ENCODE peak calls at places on chromosomes 7 and 10, in eight cellular contexts. E, Q, J, A, V, G, W and D are unnamed samples.

GRCh38 chr7:47283497-47284131 is 298.3 kb downstream of the TNS3 start:
- DNase-seq in V (peak; percentile 56), J (no peak), E (no peak), Q (no peak), G (no peak), A (no peak), W (no peak), D (no peak)

GRCh38 chr7:10779465-10780399 is 193.9 kb upstream of the PHF14 start:
- DNase-seq in V (no peak), J (no peak), E (no peak), Q (no peak), G (peak; percentile 28), A (no peak), W (no peak), D (no peak)

GRCh38 chr7:5797179-5797578 is 15.7 kb upstream of the RNF216 start:
- DNase-seq in E (no peak), Q (no peak), W (no peak), G (no peak), V (no peak), A (no peak), J (no peak), D (no peak)

GRCh38 chr10:52455095-52455494 is 141.0 kb downstream of the DKK1 start:
- DNase-seq in V (no peak), Q (no peak), G (no peak), E (no peak), A (no peak), J (no peak), W (no peak), D (no peak)

GRCh38 chr10:90227259-90227658 is 525.9 kb downstream of the KIF20B start:
- DNase-seq in J (peak; percentile 89), Q (no peak), E (peak; percentile 4), W (no peak), A (no peak), G (no peak), V (peak; percentile 99), D (no peak)

GRCh38 chr10:130194194-130194990 is 58.2 kb downstream of the GLRX3 start:
- DNase-seq in A (no peak), W (no peak), V (no peak), J (no peak), G (no peak), E (no peak), Q (no peak), D (no peak)

GRCh38 chr10:74104480-74104879 is 46.1 kb downstream of the AP3M1 start:
- DNase-seq in J (no peak), G (no peak), E (no peak), V (no peak), Q (no peak), A (no peak), W (no peak), D (no peak)

GRCh38 chr7:50364645-50365044 is 60.1 kb downstream of the IKZF1 start:
- DNase-seq in Q (no peak), E (no peak), V (no peak), W (no peak), A (no peak), J (no peak), G (no peak), D (no peak)

GRCh38 chr10:61486738-61487396 is 33.7 kb upstream of the TMEM26 start:
- DNase-seq in J (no peak), Q (no peak), G (no peak), W (no peak), V (no peak), E (no peak), A (no peak), D (no peak)

GRCh38 chr10:105843786-105844560 is 1202.9 kb downstream of the SORCS3 start:
- DNase-seq in A (no peak), E (no peak), Q (no peak), J (no peak), V (no peak), G (no peak), W (no peak), D (no peak)